ENCODE peak calls at places on chromosomes 4 and X, in eight cellular contexts. R is activated CD4-positive, alpha-beta T cell treated with anti-CD3 and anti-CD28 coated beads, Interleukin-2, amount 10 ng/mL, durations not matched to agents 7 days and 5 days; P is astrocyte of the hippocampus; E is activated naive CD8-positive, alpha-beta T cell treated with anti-CD3 and anti-CD28 coated beads, Interleukin-2, amount 10 ng/mL, durations not matched to agents 7 days and 5 days; J is posterior cingulate gyrus; D is activated CD4-positive, CD25-positive, alpha-beta regulatory T cell treated with anti-CD3 and anti-CD28 coated beads, Interleukin-2, amount 50 U/mL, for 16 hours; F is NCI-H774; U is spleen. W is an unnamed sample.

GRCh38 chr4:175531405-175532091 is 280.5 kb downstream of the GPM6A start:
- DNase-seq in R (no peak), P (peak; percentile 50), E (no peak), J (no peak), D (no peak), F (no peak), U (no peak), W (peak; percentile 25)

GRCh38 chrX:72107320-72107719 is 24.4 kb downstream of the RTL5 start:
- DNase-seq in R (no peak), P (no peak), E (no peak), J (no peak), D (no peak), F (no peak), U (no peak), W (no peak)

GRCh38 chr4:67725132-67725531 is 24.2 kb upstream of the UBA6 start:
- DNase-seq in R (no peak), P (no peak), E (no peak), J (no peak), D (no peak), F (no peak), U (no peak), W (no peak)

GRCh38 chrX:152640039-152640818 is 2.5 kb downstream of the GABRQ start:
- DNase-seq in R (no peak), P (peak; percentile 29), E (no peak), J (no peak), D (no peak), F (no peak), U (no peak), W (no peak)

GRCh38 chr4:56469489-56470210 is 2.2 kb downstream of the SRP72 start:
- DNase-seq in R (peak; percentile 9), P (no peak), E (no peak), J (no peak), D (no peak), F (no peak), U (no peak), W (no peak)

GRCh38 chr4:161252520-161253141 is 911.2 kb downstream of the FSTL5 start:
- DNase-seq in R (no peak), P (peak; percentile 23), E (no peak), J (no peak), D (no peak), F (no peak), U (no peak), W (peak; percentile 37)

GRCh38 chrX:104659037-104659744 is 93.2 kb downstream of the IL1RAPL2 start:
- DNase-seq in R (no peak), P (peak; percentile 37), E (no peak), J (no peak), D (no peak), F (no peak), U (no peak), W (peak; percentile 63)

GRCh38 chrX:48782795-48783194 is 3.6 kb upstream of the GATA1 start:
- DNase-seq in R (no peak), P (no peak), E (no peak), J (no peak), D (no peak), F (no peak), U (no peak), W (no peak)

GRCh38 chr4:186563761-186564160 is 8.4 kb upstream of the MTNR1A start:
- DNase-seq in R (no peak), P (no peak), E (no peak), J (no peak), D (no peak), F (no peak), U (no peak), W (peak; percentile 60)

GRCh38 chrX:21658746-21659145 is 616 bp upstream of the KLHL34 start:
- DNase-seq in R (no peak), P (no peak), E (peak; percentile 26), J (peak; percentile 10), D (no peak), F (no peak), U (no peak), W (no peak)

GRCh38 chr4:110675406-110675805 is 52.5 kb upstream of the PITX2 start:
- DNase-seq in R (no peak), P (no peak), E (no peak), J (no peak), D (no peak), F (no peak), U (no peak), W (no peak)

GRCh38 chr4:121233982-121234381 is 69.9 kb upstream of the TNIP3 start:
- DNase-seq in R (no peak), P (no peak), E (no peak), J (no peak), D (no peak), F (no peak), U (no peak), W (no peak)

GRCh38 chr4:187069398-187069797 is 345.7 kb upstream of the FAT1 start:
- DNase-seq in R (no peak), P (no peak), E (no peak), J (no peak), D (no peak), F (no peak), U (no peak), W (no peak)

GRCh38 chrX:27350476-27350875 is 112.7 kb downstream of the PPP4R3C start:
- DNase-seq in R (no peak), P (no peak), E (no peak), J (no peak), D (no peak), F (no peak), U (no peak), W (no peak)

GRCh38 chrX:45232139-45232538 is 31.5 kb upstream of the DIPK2B start:
- DNase-seq in R (peak; percentile 10), P (no peak), E (no peak), J (no peak), D (no peak), F (no peak), U (no peak), W (no peak)

GRCh38 chrX:24207826-24208225 is 58.3 kb downstream of the ZFX start:
- DNase-seq in R (no peak), P (no peak), E (no peak), J (no peak), D (no peak), F (no peak), U (no peak), W (no peak)

GRCh38 chrX:56733459-56734046 is 4.5 kb downstream of the NBDY start:
- DNase-seq in R (peak; percentile 69), P (peak; percentile 56), E (no peak), J (peak; percentile 30), D (no peak), F (no peak), U (no peak), W (peak; percentile 62)

GRCh38 chrX:112058255-112058654 is 24.3 kb downstream of the TRPC5 start:
- DNase-seq in R (no peak), P (peak; percentile 32), E (no peak), J (no peak), D (no peak), F (no peak), U (no peak), W (no peak)

GRCh38 chr4:133129237-133129636 is 19.9 kb upstream of the PCDH10 start:
- DNase-seq in R (no peak), P (peak; percentile 34), E (no peak), J (no peak), D (no peak), F (no peak), U (no peak), W (no peak)

GRCh38 chrX:38768079-38768478 is 33.2 kb upstream of the MID1IP1 start:
- DNase-seq in R (peak; percentile 6), P (peak; percentile 26), E (no peak), J (no peak), D (no peak), F (no peak), U (no peak), W (peak; percentile 39)

GRCh38 chr4:51880016-51880915 is 37.3 kb downstream of the DCUN1D4 start:
- DNase-seq in R (no peak), P (no peak), E (no peak), J (no peak), D (no peak), F (no peak), U (no peak), W (no peak)

GRCh38 chr4:18980516-18981233 is 959.1 kb upstream of the LCORL start:
- DNase-seq in R (no peak), P (no peak), E (no peak), J (no peak), D (no peak), F (no peak), U (no peak), W (no peak)

GRCh38 chr4:144647095-144647959 is 1.4 kb downstream of the HHIP start:
- DNase-seq in R (peak; percentile 39), P (peak; percentile 62), E (no peak), J (no peak), D (no peak), F (no peak), U (no peak), W (peak; percentile 10)

GRCh38 chr4:57418133-57418532 is 307.9 kb upstream of the IGFBP7 start:
- DNase-seq in R (no peak), P (no peak), E (no peak), J (no peak), D (no peak), F (no peak), U (no peak), W (no peak)

GRCh38 chrX:108224727-108225455 is 133.3 kb downstream of the ATG4A start:
- DNase-seq in R (peak; percentile 5), P (peak; percentile 79), E (no peak), J (no peak), D (no peak), F (peak; percentile 1), U (no peak), W (peak; percentile 48)